ENCODE peak calls at places on chromosome 4, in eight cellular contexts. V, X, O, S, W, M, N and E are unnamed samples.
A peak's percentile ranks its signal among the peaks of the same experiment; 100 is the strongest.

GRCh38 chr4:7647211-7647931 is 212.6 kb upstream of the PSAPL1 start:
- DNase-seq in V (no peak), O (no peak), W (no peak), N (peak; percentile 16), M (no peak), S (no peak), X (peak; percentile 24), E (no peak)

GRCh38 chr4:1588306-1588705 is 95.8 kb downstream of the FAM53A start:
- DNase-seq in N (peak; percentile 17), O (no peak), V (no peak), W (no peak), X (peak; percentile 24), S (no peak), M (no peak), E (no peak)

GRCh38 chr4:48489683-48490011 is 405 bp upstream of the ZAR1 start:
- DNase-seq in O (no peak), V (no peak), S (no peak), N (no peak), X (no peak), W (no peak), M (no peak), E (no peak)

GRCh38 chr4:85603437-85604336 is 128.7 kb downstream of the ARHGAP24 start:
- DNase-seq in W (no peak), S (no peak), O (no peak), M (no peak), N (no peak), V (no peak), X (no peak), E (no peak)

GRCh38 chr4:156294577-156294976 is 340.9 kb upstream of the CTSO start:
- DNase-seq in N (no peak), V (peak; percentile 87), S (no peak), O (peak; percentile 65), W (no peak), M (no peak), X (no peak), E (no peak)

GRCh38 chr4:28772066-28772465 is 1911.4 kb downstream of the STIM2 start:
- DNase-seq in O (no peak), M (no peak), N (no peak), W (no peak), X (no peak), S (no peak), V (peak; percentile 83), E (no peak)

GRCh38 chr4:6673660-6674499 is 19.8 kb upstream of the S100P start:
- DNase-seq in O (peak; percentile 97), N (peak; percentile 98), V (peak; percentile 96), W (peak; percentile 70), S (peak; percentile 95), X (peak; percentile 97), M (peak; percentile 95), E (peak; percentile 93)

GRCh38 chr4:168803727-168804126 is 206.3 kb downstream of the CBR4 start:
- DNase-seq in M (no peak), N (no peak), V (peak; percentile 88), X (no peak), W (no peak), S (no peak), O (no peak), E (no peak)

GRCh38 chr4:126611900-126612299 is 1020.9 kb upstream of the INTU start:
- DNase-seq in S (no peak), O (no peak), V (peak; percentile 38), N (no peak), W (no peak), M (no peak), X (no peak), E (no peak)

GRCh38 chr4:126705271-126705670 is 927.5 kb upstream of the INTU start:
- DNase-seq in M (no peak), N (no peak), V (peak; percentile 16), W (no peak), O (no peak), S (no peak), X (no peak), E (no peak)

GRCh38 chr4:147518846-147519767 is 38.2 kb downstream of the EDNRA start:
- DNase-seq in V (peak; percentile 86), O (peak; percentile 77), X (peak; percentile 51), M (peak; percentile 68), S (peak; percentile 40), W (no peak), N (no peak), E (peak; percentile 51)

GRCh38 chr4:139582044-139582443 is 26.0 kb upstream of the SETD7 start:
- DNase-seq in V (peak; percentile 61), N (no peak), W (no peak), X (no peak), O (no peak), S (no peak), M (no peak), E (peak; percentile 39)

GRCh38 chr4:134862116-134862515 is 660.5 kb upstream of the PABPC4L start:
- DNase-seq in V (peak; percentile 1), N (no peak), M (no peak), O (no peak), S (no peak), X (no peak), W (no peak), E (no peak)

GRCh38 chr4:76197001-76197743 is 16.5 kb downstream of the SCARB2 start:
- DNase-seq in W (no peak), N (no peak), V (peak; percentile 41), S (no peak), X (no peak), M (no peak), O (no peak), E (no peak)

GRCh38 chr4:76197971-76198410 is 15.6 kb downstream of the SCARB2 start:
- DNase-seq in M (no peak), S (peak; percentile 68), W (no peak), N (peak; percentile 56), X (peak; percentile 59), V (peak; percentile 69), O (peak; percentile 62), E (peak; percentile 56)

GRCh38 chr4:76192221-76192620 is 21.4 kb downstream of the SCARB2 start:
- DNase-seq in X (no peak), V (no peak), M (no peak), W (no peak), N (no peak), O (no peak), S (no peak), E (no peak)

GRCh38 chr4:76194325-76194724 is 19.3 kb downstream of the SCARB2 start:
- DNase-seq in N (no peak), W (no peak), X (no peak), S (no peak), V (peak; percentile 94), O (peak; percentile 44), M (no peak), E (peak; percentile 68)

DNA sequence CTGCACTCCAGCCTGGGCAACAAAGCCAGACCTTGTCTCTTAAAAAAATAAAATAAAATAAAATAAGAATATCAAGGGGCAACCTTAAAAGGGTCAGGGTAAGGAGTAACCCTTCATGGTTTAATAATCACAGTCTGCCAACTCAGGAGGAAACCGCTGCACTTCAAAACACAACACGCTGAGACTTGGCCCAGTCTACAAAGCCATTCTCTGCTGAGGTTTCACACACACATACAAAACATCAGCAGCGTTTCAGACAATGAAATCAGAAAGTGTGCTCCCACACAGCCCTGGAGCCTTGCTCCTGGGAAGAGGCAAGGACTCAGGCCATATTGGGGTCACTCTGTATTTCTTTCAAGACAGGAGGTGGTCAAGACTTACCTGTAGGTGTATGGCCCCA is 18.3 kb downstream of the SCARB2 start:
- DNase-seq in X (no peak), O (no peak), N (no peak), W (no peak), M (no peak), V (no peak), S (no peak), E (no peak)
- H3K4me1 ChIP-seq in X (peaks cover 79% of the 10 kb centered on the region), O (peaks cover 71% of the 10 kb centered on the region), N (peaks cover 76% of the 10 kb centered on the region), W (peaks cover 51% of the 10 kb centered on the region), M (peaks cover 75% of the 10 kb centered on the region), V (peaks cover 28% of the 10 kb centered on the region), S (peaks cover 16% of the 10 kb centered on the region), E (peaks cover 72% of the 10 kb centered on the region)

GRCh38 chr4:55512077-55512476 is 34.6 kb downstream of the CLOCK start:
- DNase-seq in W (no peak), S (no peak), N (no peak), M (no peak), V (no peak), X (no peak), O (no peak), E (no peak)

GRCh38 chr4:55512922-55513571 is 33.7 kb downstream of the CLOCK start:
- DNase-seq in W (no peak), N (no peak), X (no peak), V (peak; percentile 77), S (no peak), O (no peak), M (no peak), E (no peak)

GRCh38 chr4:55517526-55518229 is 29.0 kb downstream of the CLOCK start:
- DNase-seq in W (no peak), N (no peak), S (no peak), X (no peak), M (no peak), V (no peak), O (no peak), E (no peak)
- H3K4me3 ChIP-seq in W (no peak overlapping the region), N (no peak overlapping the region), S (no peak overlapping the region), X (no peak overlapping the region), M (no peak overlapping the region), V (no peak overlapping the region), O (no peak overlapping the region), E (no peak overlapping the region)

DNA sequence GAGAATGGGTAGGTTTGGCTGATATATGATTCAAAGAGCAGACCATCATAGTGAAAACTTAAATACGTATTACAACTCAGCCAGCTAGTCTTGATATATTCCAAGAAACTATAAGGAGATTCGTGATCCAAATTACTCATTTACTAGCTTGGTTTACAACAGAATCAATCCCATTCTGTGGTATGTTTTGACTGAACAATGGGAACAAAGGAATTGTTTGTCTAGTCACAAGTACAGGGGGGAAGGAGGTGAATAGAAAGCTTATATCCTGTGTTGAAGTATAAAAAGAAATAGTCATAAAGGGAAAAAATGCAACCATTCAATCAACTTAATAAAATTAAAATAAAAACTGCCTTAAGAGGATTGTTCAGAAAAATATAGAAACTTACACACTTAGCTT is 17.0 kb downstream of the C4orf54 start:
- DNase-seq in N (no peak), M (no peak), W (no peak), X (no peak), S (no peak), V (no peak), O (no peak), E (no peak)
- H3K27ac ChIP-seq in N (peak overlapping the region; percentile 99), M (no peak overlapping the region), W (no peak overlapping the region), X (no peak overlapping the region), S (no peak overlapping the region), V (no peak overlapping the region), O (no peak overlapping the region), E (no peak overlapping the region)

GRCh38 chr4:38676986-38677385 is 13.0 kb downstream of the KLF3 start:
- DNase-seq in O (no peak), W (no peak), V (no peak), S (no peak), N (no peak), X (no peak), M (no peak), E (no peak)

GRCh38 chr4:38674206-38675144 is 10.5 kb downstream of the KLF3 start:
- DNase-seq in M (no peak), N (no peak), O (peak; percentile 48), W (no peak), X (no peak), S (no peak), V (no peak), E (no peak)

GRCh38 chr4:38677466-38677865 is 13.5 kb downstream of the KLF3 start:
- DNase-seq in N (no peak), S (no peak), O (no peak), X (no peak), M (no peak), W (no peak), V (no peak), E (no peak)

GRCh38 chr4:38673109-38673978 is 9.3 kb downstream of the KLF3 start:
- DNase-seq in S (peak; percentile 63), V (no peak), O (peak; percentile 70), M (peak; percentile 67), W (no peak), N (peak; percentile 68), X (peak; percentile 63), E (no peak)

GRCh38 chr4:38675167-38676121 is 11.4 kb downstream of the KLF3 start:
- DNase-seq in M (peak; percentile 86), N (peak; percentile 67), O (peak; percentile 90), X (peak; percentile 64), V (peak; percentile 88), W (peak; percentile 63), S (peak; percentile 74), E (peak; percentile 92)
- H3K4me1 ChIP-seq in M (peaks cover 100% of the 10 kb centered on the region), N (peaks cover 87% of the 10 kb centered on the region), O (peaks cover 63% of the 10 kb centered on the region), X (peaks cover 76% of the 10 kb centered on the region), V (peaks cover 40% of the 10 kb centered on the region), W (peaks cover 65% of the 10 kb centered on the region), S (peaks cover 49% of the 10 kb centered on the region), E (peaks cover 70% of the 10 kb centered on the region)